ENCODE peak calls at places on chromosomes 1 and 21, in five cellular contexts. S is H4; F is CD8-positive, alpha-beta T cell; J is kidney glomerular epithelial cell; T is ureter. K is an unnamed sample.

GRCh38 chr1:241776911-241777310 is 71.1 kb upstream of the EXO1 start:
- DNase-seq in S (no peak), F (no peak), J (no peak), T (no peak), K (no peak)

GRCh38 chr1:17671314-17671705 is 83.8 kb upstream of the ACTL8 start:
- DNase-seq in S (no peak), F (no peak), J (no peak), T (no peak), K (no peak)

GRCh38 chr1:115429884-115430283 is 91.8 kb upstream of the NGF start:
- DNase-seq in S (no peak), F (no peak), J (no peak), T (no peak), K (no peak)

GRCh38 chr1:44608141-44608540 is 66.1 kb downstream of the TMEM53 start:
- DNase-seq in S (no peak), F (no peak), J (no peak), T (no peak), K (no peak)

GRCh38 chr1:18668750-18669404 is 38.2 kb downstream of the PAX7 start:
- DNase-seq in S (peak; percentile 55), F (no peak), J (no peak), T (peak; percentile 69), K (no peak)

GRCh38 chr1:38870996-38871395 is 2.2 kb downstream of the MYCBP start:
- DNase-seq in S (no peak), F (no peak), J (no peak), T (no peak), K (no peak)

GRCh38 chr21:42460391-42461184 is 35.4 kb downstream of the RSPH1 start:
- DNase-seq in S (no peak), F (peak; percentile 16), J (no peak), T (no peak), K (no peak)

GRCh38 chr1:10724948-10725852 is 71.2 kb downstream of the CASZ1 start:
- DNase-seq in S (no peak), F (no peak), J (no peak), T (no peak), K (no peak)

GRCh38 chr1:209405183-209405823 is 178.2 kb upstream of the CAMK1G start:
- DNase-seq in S (peak; percentile 63), F (no peak), J (peak; percentile 52), T (no peak), K (no peak)

GRCh38 chr1:225543350-225543749 is 109.6 kb downstream of the ENAH start:
- DNase-seq in S (no peak), F (no peak), J (no peak), T (no peak), K (no peak)

GRCh38 chr1:29629814-29630516 is 393.6 kb downstream of the PTPRU start:
- DNase-seq in S (no peak), F (no peak), J (no peak), T (peak; percentile 31), K (no peak)

GRCh38 chr1:228478912-228479665 is 8.1 kb upstream of the RNF187 start:
- DNase-seq in S (no peak), F (no peak), J (no peak), T (no peak), K (no peak)

GRCh38 chr1:55380313-55380970 is 165.3 kb upstream of the USP24 start:
- DNase-seq in S (no peak), F (no peak), J (no peak), T (no peak), K (no peak)

GRCh38 chr1:1438531-1439381 is 3.3 kb downstream of the VWA1 start:
- DNase-seq in S (no peak), F (no peak), J (no peak), T (no peak), K (no peak)

GRCh38 chr1:171251042-171251740 is 2.9 kb downstream of the FMO1 start:
- DNase-seq in S (no peak), F (no peak), J (peak; percentile 18), T (no peak), K (no peak)

GRCh38 chr1:211630236-211631081 is 45.0 kb downstream of the NEK2 start:
- DNase-seq in S (no peak), F (no peak), J (no peak), T (no peak), K (no peak)